ENCODE peak calls at places on chromosomes 12 and 14, in six cellular contexts. B is activated effector memory CD4-positive, alpha-beta T cell treated with Interleukin-2 at 50 U/mL for 16 hours; K is iPS DF 6.9; D is stomach; V is mesendoderm; J is stimulated activated CD4-positive, alpha-beta T cell treated with anti-CD3 and anti-CD28 coated beads, Interleukin-1b, Interleukin-23, amount 100 ng/mL, for 24 hours. C is an unnamed sample.

GRCh38 chr14:85195872-85196477 is 334.0 kb upstream of the FLRT2 start:
- DNase-seq in B (no peak), K (no peak), D (no peak), V (peak; percentile 16), J (no peak), C (no peak)

GRCh38 chr12:107523760-107524558 is 161.6 kb upstream of the PWP1 start:
- DNase-seq in B (no peak), K (no peak), D (no peak), V (no peak), J (no peak), C (no peak)

GRCh38 chr14:63045612-63046320 is 508 bp upstream of the KCNH5 start:
- DNase-seq in B (no peak), K (no peak), D (no peak), V (peak; percentile 89), J (no peak), C (peak; percentile 61)

GRCh38 chr12:42689699-42690098 is 100.2 kb upstream of the PRICKLE1 start:
- DNase-seq in B (no peak), K (no peak), D (no peak), V (no peak), J (no peak), C (no peak)

GRCh38 chr12:53053223-53054111 is 3.6 kb downstream of the TNS2 start:
- DNase-seq in B (peak; percentile 35), K (no peak), D (peak; percentile 84), V (peak; percentile 93), J (no peak), C (no peak)

GRCh38 chr12:43551971-43552559 is at the start of gene ADAMTS20:
- DNase-seq in B (no peak), K (peak; percentile 61), D (no peak), V (peak; percentile 93), J (no peak), C (peak; percentile 78)

GRCh38 chr14:51006781-51007211 is 62.5 kb upstream of the PYGL start:
- DNase-seq in B (no peak), K (no peak), D (no peak), V (no peak), J (no peak), C (no peak)

GRCh38 chr14:102795060-102795925 is 18.0 kb downstream of the TRAF3 start:
- DNase-seq in B (no peak), K (no peak), D (peak; percentile 66), V (peak; percentile 48), J (no peak), C (no peak)

GRCh38 chr12:51056242-51056641 is 8.1 kb downstream of the LETMD1 start:
- DNase-seq in B (no peak), K (no peak), D (no peak), V (no peak), J (no peak), C (no peak)

GRCh38 chr14:41187868-41188267 is 418.8 kb upstream of the LRFN5 start:
- DNase-seq in B (no peak), K (no peak), D (no peak), V (no peak), J (no peak), C (no peak)

GRCh38 chr14:70013269-70013873 is 134.2 kb downstream of the SMOC1 start:
- DNase-seq in B (no peak), K (peak; percentile 48), D (peak; percentile 58), V (peak; percentile 67), J (peak; percentile 13), C (peak; percentile 32)

GRCh38 chr12:123044351-123044750 is 63.9 kb downstream of the ARL6IP4 start:
- DNase-seq in B (no peak), K (no peak), D (no peak), V (peak; percentile 80), J (no peak), C (no peak)

GRCh38 chr12:87272846-87273245 is 756.4 kb downstream of the C12orf50 start:
- DNase-seq in B (no peak), K (no peak), D (no peak), V (no peak), J (no peak), C (no peak)

GRCh38 chr12:90858261-90858660 is 96.7 kb downstream of the CCER1 start:
- DNase-seq in B (no peak), K (no peak), D (peak; percentile 50), V (no peak), J (no peak), C (no peak)

GRCh38 chr12:50196537-50196936 is 29.4 kb upstream of the CERS5 start:
- DNase-seq in B (no peak), K (no peak), D (no peak), V (no peak), J (no peak), C (no peak)

GRCh38 chr14:77985235-77985634 is 184.9 kb upstream of the NRXN3 start:
- DNase-seq in B (no peak), K (no peak), D (no peak), V (no peak), J (no peak), C (no peak)

GRCh38 chr12:89016970-89017778 is 335.1 kb downstream of the DUSP6 start:
- DNase-seq in B (no peak), K (peak; percentile 63), D (no peak), V (peak; percentile 73), J (no peak), C (peak; percentile 54)

GRCh38 chr14:105007593-105008264 is 13.2 kb downstream of the CDCA4 start:
- DNase-seq in B (no peak), K (no peak), D (no peak), V (no peak), J (no peak), C (no peak)

GRCh38 chr14:38950676-38951075 is 152.4 kb downstream of the SEC23A start:
- DNase-seq in B (no peak), K (no peak), D (no peak), V (peak; percentile 6), J (no peak), C (no peak)

GRCh38 chr12:110590806-110591326 is 7.7 kb upstream of the PPTC7 start:
- DNase-seq in B (no peak), K (no peak), D (no peak), V (no peak), J (no peak), C (no peak)

GRCh38 chr12:27552886-27553560 is 29.0 kb downstream of the PPFIBP1 start:
- DNase-seq in B (no peak), K (no peak), D (no peak), V (no peak), J (no peak), C (no peak)

C was measured in NT2/D1.